ENCODE peak calls at places on chromosomes 4 and X, in six cellular contexts. One of them, this sample, is unnamed.
A peak's percentile ranks its signal among the peaks of the same experiment; 100 is the strongest.

GRCh38 chrX:45517090-45517973 is 316.7 kb upstream of the DIPK2B start:
- DNase-seq in posterior vena cava: no peak
- DNase-seq in activated naive CD4-positive, alpha-beta T cell: no peak
- DNase-seq in NCI-H460: no peak
- DNase-seq in Daoy: peak; percentile 48
- DNase-seq in germinal center: no peak
- DNase-seq in this sample: no peak

GRCh38 chr4:145218251-145218650 is 37.9 kb upstream of the OTUD4 start:
- DNase-seq in NCI-H460: no peak
- DNase-seq in activated naive CD4-positive, alpha-beta T cell: no peak
- DNase-seq in Daoy: no peak
- DNase-seq in posterior vena cava: no peak
- DNase-seq in germinal center: peak; percentile 30
- DNase-seq in this sample: no peak

GRCh38 chr4:109691411-109691920 is 11.8 kb downstream of the CASP6 start:
- DNase-seq in Daoy: no peak
- DNase-seq in NCI-H460: no peak
- DNase-seq in posterior vena cava: no peak
- DNase-seq in activated naive CD4-positive, alpha-beta T cell: no peak
- DNase-seq in germinal center: no peak
- DNase-seq in this sample: no peak

GRCh38 chr4:147550626-147551250 is 66.5 kb upstream of the TMEM184C start:
- DNase-seq in NCI-H460: no peak
- DNase-seq in posterior vena cava: no peak
- DNase-seq in Daoy: peak; percentile 45
- DNase-seq in germinal center: no peak
- DNase-seq in activated naive CD4-positive, alpha-beta T cell: no peak
- DNase-seq in this sample: no peak

GRCh38 chr4:156977435-156978160 is 6.0 kb upstream of the PDGFC start:
- DNase-seq in NCI-H460: no peak
- DNase-seq in posterior vena cava: no peak
- DNase-seq in Daoy: peak; percentile 86
- DNase-seq in activated naive CD4-positive, alpha-beta T cell: no peak
- DNase-seq in germinal center: no peak
- DNase-seq in this sample: no peak

GRCh38 chrX:68978211-68978780 is 149.5 kb downstream of the EFNB1 start:
- DNase-seq in Daoy: no peak
- DNase-seq in posterior vena cava: no peak
- DNase-seq in NCI-H460: no peak
- DNase-seq in germinal center: no peak
- DNase-seq in activated naive CD4-positive, alpha-beta T cell: no peak
- DNase-seq in this sample: no peak

GRCh38 chrX:54248309-54248708 is 65.3 kb upstream of the FAM120C start:
- DNase-seq in posterior vena cava: no peak
- DNase-seq in activated naive CD4-positive, alpha-beta T cell: no peak
- DNase-seq in germinal center: no peak
- DNase-seq in Daoy: no peak
- DNase-seq in NCI-H460: peak; percentile 22
- DNase-seq in this sample: peak; percentile 3

GRCh38 chr4:56078866-56079265 is 130.1 kb downstream of the CEP135 start:
- DNase-seq in posterior vena cava: no peak
- DNase-seq in germinal center: no peak
- DNase-seq in activated naive CD4-positive, alpha-beta T cell: no peak
- DNase-seq in Daoy: peak; percentile 2
- DNase-seq in NCI-H460: no peak
- DNase-seq in this sample: no peak

GRCh38 chrX:47112316-47112954 is 32.1 kb downstream of the NDUFB11 start:
- DNase-seq in NCI-H460: no peak
- DNase-seq in posterior vena cava: no peak
- DNase-seq in Daoy: no peak
- DNase-seq in germinal center: no peak
- DNase-seq in activated naive CD4-positive, alpha-beta T cell: no peak
- DNase-seq in this sample: no peak

GRCh38 chrX:39821011-39821708 is 276.6 kb downstream of the BCOR start:
- DNase-seq in germinal center: no peak
- DNase-seq in activated naive CD4-positive, alpha-beta T cell: no peak
- DNase-seq in NCI-H460: no peak
- DNase-seq in posterior vena cava: no peak
- DNase-seq in Daoy: no peak
- DNase-seq in this sample: no peak

GRCh38 chrX:108590496-108590895 is 145.9 kb downstream of the IRS4 start:
- DNase-seq in NCI-H460: no peak
- DNase-seq in Daoy: peak; percentile 3
- DNase-seq in activated naive CD4-positive, alpha-beta T cell: no peak
- DNase-seq in germinal center: no peak
- DNase-seq in posterior vena cava: no peak
- DNase-seq in this sample: peak; percentile 14

GRCh38 chr4:7929530-7929951 is 10.1 kb downstream of the AFAP1 start:
- DNase-seq in germinal center: no peak
- DNase-seq in Daoy: no peak
- DNase-seq in posterior vena cava: no peak
- DNase-seq in activated naive CD4-positive, alpha-beta T cell: no peak
- DNase-seq in NCI-H460: no peak
- DNase-seq in this sample: no peak

GRCh38 chrX:51893931-51894696 is 691 bp downstream of the MAGED1 start:
- DNase-seq in Daoy: peak; percentile 4
- DNase-seq in activated naive CD4-positive, alpha-beta T cell: no peak
- DNase-seq in NCI-H460: no peak
- DNase-seq in posterior vena cava: no peak
- DNase-seq in germinal center: no peak
- DNase-seq in this sample: no peak

GRCh38 chr4:54548098-54548620 is 109.6 kb upstream of the KIT start:
- DNase-seq in activated naive CD4-positive, alpha-beta T cell: no peak
- DNase-seq in NCI-H460: no peak
- DNase-seq in Daoy: no peak
- DNase-seq in posterior vena cava: no peak
- DNase-seq in germinal center: no peak
- DNase-seq in this sample: no peak

GRCh38 chr4:67727124-67727850 is 26.3 kb upstream of the UBA6 start:
- DNase-seq in germinal center: no peak
- DNase-seq in NCI-H460: no peak
- DNase-seq in activated naive CD4-positive, alpha-beta T cell: no peak
- DNase-seq in posterior vena cava: no peak
- DNase-seq in Daoy: no peak
- DNase-seq in this sample: no peak

GRCh38 chr4:26860922-26861433 is 337 bp downstream of the STIM2 start:
- DNase-seq in posterior vena cava: peak; percentile 91
- DNase-seq in NCI-H460: no peak
- DNase-seq in Daoy: peak; percentile 70
- DNase-seq in germinal center: peak; percentile 22
- DNase-seq in activated naive CD4-positive, alpha-beta T cell: peak; percentile 55
- DNase-seq in this sample: no peak

GRCh38 chr4:86935833-86936721 is 1.3 kb downstream of the AFF1 start:
- DNase-seq in activated naive CD4-positive, alpha-beta T cell: peak; percentile 62
- DNase-seq in NCI-H460: no peak
- DNase-seq in Daoy: peak; percentile 70
- DNase-seq in germinal center: peak; percentile 30
- DNase-seq in posterior vena cava: peak; percentile 91
- DNase-seq in this sample: no peak